ENCODE peak calls at places on chromosomes 4 and X, in seven cellular contexts. Z is fibroblast of mammary gland; J is central memory CD4-positive, alpha-beta T cell; W is EL; X is bronchial epithelial cell; C is stimulated activated CD4-positive, alpha-beta T cell treated with anti-CD3 and anti-CD28 coated beads, Interleukin-12 subunit alpha, Interleukin-12 subunit beta, amount 100 ng/mL, for 24 hours; V is spleen. M is an unnamed sample.

GRCh38 chr4:155787113-155787710 is 28.4 kb downstream of the GUCY1B1 start:
- DNase-seq in V (no peak), C (no peak), X (peak), W (peak), Z (peak), J (no peak), M (no peak)

GRCh38 chrX:19814240-19814639 is 73.2 kb downstream of the SH3KBP1 start:
- DNase-seq in W (no peak), J (no peak), V (no peak), X (no peak), C (no peak), Z (no peak), M (no peak)

GRCh38 chr4:147398556-147398955 is 82.3 kb upstream of the EDNRA start:
- DNase-seq in V (no peak), C (no peak), J (no peak), X (no peak), Z (no peak), W (no peak), M (no peak)

GRCh38 chrX:100435726-100436125 is 25.7 kb upstream of the PCDH19 start:
- DNase-seq in Z (no peak), W (no peak), V (no peak), C (no peak), X (no peak), J (no peak), M (no peak)

GRCh38 chr4:121072080-121072835 is at the start of gene NDNF:
- DNase-seq in C (no peak), W (peak), X (no peak), V (no peak), Z (peak), J (peak), M (peak)

GRCh38 chrX:140354431-140355120 is 150.3 kb downstream of the SOX3 start:
- DNase-seq in V (no peak), C (no peak), W (no peak), X (no peak), J (no peak), Z (no peak), M (no peak)

GRCh38 chrX:19739683-19740082 is 147.7 kb downstream of the SH3KBP1 start:
- DNase-seq in Z (peak), C (no peak), J (peak), W (peak), X (peak), V (peak), M (peak)

GRCh38 chr4:74449571-74450297 is 4.8 kb downstream of the AREG start:
- DNase-seq in V (no peak), X (peak), Z (peak), J (no peak), C (no peak), W (peak), M (no peak)

GRCh38 chr4:166724369-166724768 is 509.9 kb downstream of the SPOCK3 start:
- DNase-seq in Z (no peak), W (no peak), V (no peak), J (no peak), C (no peak), X (peak), M (no peak)

GRCh38 chr4:11489449-11490083 is 60.9 kb upstream of the HS3ST1 start:
- DNase-seq in V (no peak), W (no peak), J (no peak), C (no peak), X (peak), Z (no peak), M (no peak)

GRCh38 chr4:158850800-158851644 is 82.2 kb downstream of the FNIP2 start:
- DNase-seq in Z (peak), W (peak), V (no peak), X (peak), J (peak), C (no peak), M (no peak)

GRCh38 chr4:30837131-30837539 is 117.0 kb downstream of the PCDH7 start:
- DNase-seq in X (no peak), W (peak), V (no peak), C (no peak), J (no peak), Z (no peak), M (peak)

GRCh38 chr4:120916937-120917336 is 5.6 kb downstream of the PRDM5 start:
- DNase-seq in W (no peak), Z (peak), C (no peak), V (no peak), X (no peak), J (no peak), M (peak)

GRCh38 chr4:81407726-81408125 is 64.0 kb downstream of the RASGEF1B start:
- DNase-seq in W (no peak), J (no peak), Z (no peak), X (peak), V (no peak), C (no peak), M (no peak)

GRCh38 chr4:170581969-170582368 is 492.2 kb upstream of the AADAT start:
- DNase-seq in C (no peak), V (no peak), J (no peak), Z (no peak), X (no peak), W (no peak), M (no peak)

GRCh38 chrX:120310861-120311631 is at the start of gene TMEM255A:
- DNase-seq in W (peak), J (no peak), X (no peak), C (no peak), Z (no peak), V (peak), M (peak)

GRCh38 chrX:145609951-145610511 is 207.6 kb upstream of the SLITRK2 start:
- DNase-seq in V (no peak), X (peak), Z (peak), C (no peak), W (no peak), J (no peak), M (no peak)

M was measured in islet precursor cell.